ENCODE peak calls at places on chromosomes 4 and X, in nine cellular contexts. One of them, this sample, is unnamed.

GRCh38 chr4:109576462-109576861 is 16.4 kb downstream of the MCUB start:
- DNase-seq in PC-9: no peak
- DNase-seq in heart right ventricle: peak; percentile 17
- DNase-seq in ovary: no peak
- DNase-seq in cardiac muscle cell: peak; percentile 54
- DNase-seq in left lung: no peak
- DNase-seq in keratinocyte: no peak
- DNase-seq in fibroblast of lung: no peak
- DNase-seq in osteoblast: no peak
- DNase-seq in this sample: no peak

GRCh38 chr4:3382251-3382650 is 59.5 kb upstream of the HGFAC start:
- DNase-seq in heart right ventricle: no peak
- DNase-seq in osteoblast: no peak
- DNase-seq in ovary: no peak
- DNase-seq in fibroblast of lung: no peak
- DNase-seq in PC-9: no peak
- DNase-seq in cardiac muscle cell: no peak
- DNase-seq in keratinocyte: no peak
- DNase-seq in left lung: no peak
- DNase-seq in this sample: no peak

GRCh38 chr4:105630670-105631655 is 77.5 kb downstream of the INTS12 start:
- DNase-seq in fibroblast of lung: no peak
- DNase-seq in cardiac muscle cell: no peak
- DNase-seq in osteoblast: no peak
- DNase-seq in ovary: no peak
- DNase-seq in PC-9: no peak
- DNase-seq in left lung: no peak
- DNase-seq in heart right ventricle: no peak
- DNase-seq in keratinocyte: no peak
- DNase-seq in this sample: no peak

GRCh38 chr4:183377491-183377890 is 55.3 kb upstream of the CLDN24 start:
- DNase-seq in ovary: no peak
- DNase-seq in cardiac muscle cell: no peak
- DNase-seq in left lung: no peak
- DNase-seq in osteoblast: no peak
- DNase-seq in keratinocyte: no peak
- DNase-seq in fibroblast of lung: no peak
- DNase-seq in heart right ventricle: no peak
- DNase-seq in PC-9: no peak
- DNase-seq in this sample: no peak

GRCh38 chrX:139770366-139770765 is 62.4 kb upstream of the MCF2 start:
- DNase-seq in cardiac muscle cell: no peak
- DNase-seq in ovary: no peak
- DNase-seq in keratinocyte: no peak
- DNase-seq in left lung: no peak
- DNase-seq in heart right ventricle: no peak
- DNase-seq in osteoblast: no peak
- DNase-seq in PC-9: no peak
- DNase-seq in fibroblast of lung: no peak
- DNase-seq in this sample: no peak

GRCh38 chr4:845233-845835 is 19.4 kb upstream of the CPLX1 start:
- DNase-seq in PC-9: no peak
- DNase-seq in cardiac muscle cell: peak; percentile 66
- DNase-seq in fibroblast of lung: peak; percentile 51
- DNase-seq in osteoblast: peak; percentile 94
- DNase-seq in heart right ventricle: no peak
- DNase-seq in ovary: no peak
- DNase-seq in keratinocyte: no peak
- DNase-seq in left lung: peak; percentile 54
- DNase-seq in this sample: no peak

GRCh38 chr4:176780995-176781738 is 11.6 kb downstream of the VEGFC start:
- DNase-seq in cardiac muscle cell: peak; percentile 36
- DNase-seq in left lung: no peak
- DNase-seq in heart right ventricle: no peak
- DNase-seq in osteoblast: no peak
- DNase-seq in keratinocyte: no peak
- DNase-seq in PC-9: peak; percentile 64
- DNase-seq in ovary: no peak
- DNase-seq in fibroblast of lung: peak; percentile 69
- DNase-seq in this sample: no peak

GRCh38 chr4:19298998-19299397 is 952.7 kb upstream of the SLIT2 start:
- DNase-seq in heart right ventricle: no peak
- DNase-seq in ovary: no peak
- DNase-seq in fibroblast of lung: no peak
- DNase-seq in cardiac muscle cell: peak; percentile 6
- DNase-seq in PC-9: no peak
- DNase-seq in keratinocyte: no peak
- DNase-seq in osteoblast: no peak
- DNase-seq in left lung: no peak
- DNase-seq in this sample: no peak

GRCh38 chrX:106946449-106946848 is 26.2 kb downstream of the CLDN2 start:
- DNase-seq in PC-9: no peak
- DNase-seq in keratinocyte: no peak
- DNase-seq in fibroblast of lung: no peak
- DNase-seq in left lung: no peak
- DNase-seq in cardiac muscle cell: no peak
- DNase-seq in ovary: no peak
- DNase-seq in heart right ventricle: no peak
- DNase-seq in osteoblast: no peak
- DNase-seq in this sample: no peak

GRCh38 chr4:95547708-95548471 is 883 bp downstream of the UNC5C start:
- DNase-seq in left lung: peak; percentile 74
- DNase-seq in fibroblast of lung: no peak
- DNase-seq in PC-9: no peak
- DNase-seq in keratinocyte: no peak
- DNase-seq in osteoblast: peak; percentile 87
- DNase-seq in cardiac muscle cell: peak; percentile 54
- DNase-seq in heart right ventricle: peak; percentile 23
- DNase-seq in ovary: peak; percentile 56
- DNase-seq in this sample: peak; percentile 54

GRCh38 chr4:10186228-10187214 is 69.9 kb upstream of the WDR1 start:
- DNase-seq in ovary: no peak
- DNase-seq in fibroblast of lung: no peak
- DNase-seq in left lung: no peak
- DNase-seq in cardiac muscle cell: no peak
- DNase-seq in heart right ventricle: no peak
- DNase-seq in osteoblast: peak; percentile 45
- DNase-seq in keratinocyte: no peak
- DNase-seq in PC-9: no peak
- DNase-seq in this sample: no peak

GRCh38 chr4:177356921-177357320 is 47.2 kb downstream of the NEIL3 start:
- DNase-seq in left lung: no peak
- DNase-seq in cardiac muscle cell: no peak
- DNase-seq in ovary: no peak
- DNase-seq in PC-9: no peak
- DNase-seq in osteoblast: no peak
- DNase-seq in fibroblast of lung: no peak
- DNase-seq in keratinocyte: no peak
- DNase-seq in heart right ventricle: no peak
- DNase-seq in this sample: no peak

GRCh38 chr4:2257361-2258001 is 4.4 kb downstream of the MXD4 start:
- DNase-seq in ovary: peak; percentile 18
- DNase-seq in keratinocyte: no peak
- DNase-seq in fibroblast of lung: no peak
- DNase-seq in left lung: peak; percentile 61
- DNase-seq in osteoblast: peak; percentile 61
- DNase-seq in heart right ventricle: peak; percentile 6
- DNase-seq in cardiac muscle cell: no peak
- DNase-seq in PC-9: no peak
- DNase-seq in this sample: peak; percentile 49

GRCh38 chr4:3227878-3228675 is 20.9 kb upstream of the MSANTD1 start:
- DNase-seq in fibroblast of lung: peak; percentile 9
- DNase-seq in osteoblast: peak; percentile 86
- DNase-seq in heart right ventricle: peak; percentile 40
- DNase-seq in ovary: no peak
- DNase-seq in cardiac muscle cell: no peak
- DNase-seq in left lung: peak; percentile 59
- DNase-seq in PC-9: no peak
- DNase-seq in keratinocyte: no peak
- DNase-seq in this sample: peak; percentile 40

GRCh38 chrX:65582450-65583082 is 48.0 kb upstream of the LAS1L start:
- DNase-seq in ovary: no peak
- DNase-seq in keratinocyte: no peak
- DNase-seq in left lung: no peak
- DNase-seq in fibroblast of lung: no peak
- DNase-seq in heart right ventricle: no peak
- DNase-seq in cardiac muscle cell: no peak
- DNase-seq in osteoblast: no peak
- DNase-seq in PC-9: no peak
- DNase-seq in this sample: no peak

GRCh38 chr4:3338321-3338838 is 45.6 kb downstream of the RGS12 start:
- DNase-seq in PC-9: no peak
- DNase-seq in fibroblast of lung: no peak
- DNase-seq in osteoblast: no peak
- DNase-seq in ovary: no peak
- DNase-seq in heart right ventricle: no peak
- DNase-seq in cardiac muscle cell: no peak
- DNase-seq in left lung: peak; percentile 72
- DNase-seq in keratinocyte: no peak
- DNase-seq in this sample: no peak

GRCh38 chrX:129957241-129958099 is 25.0 kb upstream of the BCORL1 start:
- DNase-seq in keratinocyte: no peak
- DNase-seq in cardiac muscle cell: peak; percentile 65
- DNase-seq in fibroblast of lung: peak; percentile 44
- DNase-seq in heart right ventricle: peak; percentile 62
- DNase-seq in PC-9: peak; percentile 52
- DNase-seq in left lung: peak; percentile 92
- DNase-seq in ovary: peak; percentile 62
- DNase-seq in osteoblast: peak; percentile 91
- DNase-seq in this sample: peak; percentile 71

GRCh38 chrX:20046270-20046669 is 55.4 kb upstream of the BCLAF3 start:
- DNase-seq in osteoblast: no peak
- DNase-seq in keratinocyte: no peak
- DNase-seq in heart right ventricle: no peak
- DNase-seq in fibroblast of lung: no peak
- DNase-seq in left lung: no peak
- DNase-seq in cardiac muscle cell: no peak
- DNase-seq in ovary: no peak
- DNase-seq in PC-9: no peak
- DNase-seq in this sample: no peak

GRCh38 chr4:184747034-184747830 is 13.3 kb upstream of the CENPU start:
- DNase-seq in heart right ventricle: no peak
- DNase-seq in left lung: peak; percentile 72
- DNase-seq in osteoblast: no peak
- DNase-seq in PC-9: peak; percentile 86
- DNase-seq in keratinocyte: no peak
- DNase-seq in cardiac muscle cell: no peak
- DNase-seq in fibroblast of lung: no peak
- DNase-seq in ovary: no peak
- DNase-seq in this sample: peak; percentile 61

GRCh38 chr4:147954850-147955249 is 223.0 kb downstream of the ARHGAP10 start:
- DNase-seq in PC-9: no peak
- DNase-seq in left lung: no peak
- DNase-seq in cardiac muscle cell: no peak
- DNase-seq in osteoblast: no peak
- DNase-seq in fibroblast of lung: peak; percentile 28
- DNase-seq in ovary: no peak
- DNase-seq in keratinocyte: no peak
- DNase-seq in heart right ventricle: no peak
- DNase-seq in this sample: no peak

DNA sequence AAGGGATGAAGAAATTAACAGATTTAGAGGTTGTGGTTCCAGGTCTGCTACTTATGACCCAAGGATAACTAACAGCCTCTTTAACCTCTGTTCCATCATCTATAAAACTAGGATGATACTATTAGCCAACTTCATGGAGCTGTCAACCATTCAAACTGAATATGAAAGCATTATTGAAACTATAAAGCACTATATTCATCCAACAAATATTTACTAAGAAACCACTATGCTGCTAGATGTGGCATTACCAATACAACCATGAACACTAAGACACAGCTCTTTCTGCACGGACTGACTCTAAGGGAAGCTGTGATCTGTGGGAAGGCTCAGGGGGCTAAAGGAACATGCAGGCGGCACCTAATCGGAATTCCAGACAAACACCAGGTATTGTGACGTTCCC is 66.0 kb downstream of the APBB2 start:
- DNase-seq in fibroblast of lung: no peak
- DNase-seq in PC-9: no peak
- DNase-seq in osteoblast: no peak
- DNase-seq in cardiac muscle cell: no peak
- DNase-seq in heart right ventricle: no peak
- DNase-seq in ovary: no peak
- DNase-seq in left lung: no peak
- DNase-seq in keratinocyte: no peak
- DNase-seq in this sample: no peak
- H3K27ac ChIP-seq in fibroblast of lung: no peak overlapping the region
- H3K27ac ChIP-seq in PC-9: no peak overlapping the region
- H3K27ac ChIP-seq in osteoblast: peak overlapping the region; percentile 74
- H3K27ac ChIP-seq in cardiac muscle cell: no peak overlapping the region
- H3K27ac ChIP-seq in heart right ventricle: no peak overlapping the region
- H3K27ac ChIP-seq in ovary: no peak overlapping the region
- H3K27ac ChIP-seq in left lung: no peak overlapping the region
- H3K27ac ChIP-seq in keratinocyte: no peak overlapping the region
- H3K27ac ChIP-seq in this sample: no peak overlapping the region

GRCh38 chr4:189046642-189047041 is 894.0 kb upstream of the FRG1 start:
- DNase-seq in PC-9: no peak
- DNase-seq in fibroblast of lung: peak; percentile 10
- DNase-seq in ovary: no peak
- DNase-seq in osteoblast: no peak
- DNase-seq in heart right ventricle: no peak
- DNase-seq in keratinocyte: no peak
- DNase-seq in left lung: no peak
- DNase-seq in cardiac muscle cell: no peak
- DNase-seq in this sample: no peak
- H3K4me1 ChIP-seq in PC-9: no peaks in the 10 kb centered on the region
- H3K4me1 ChIP-seq in fibroblast of lung: no peaks in the 10 kb centered on the region
- H3K4me1 ChIP-seq in ovary: peaks cover 3% of the 10 kb centered on the region
- H3K4me1 ChIP-seq in osteoblast: no peaks in the 10 kb centered on the region
- H3K4me1 ChIP-seq in heart right ventricle: peaks cover 4% of the 10 kb centered on the region
- H3K4me1 ChIP-seq in keratinocyte: no peaks in the 10 kb centered on the region
- H3K4me1 ChIP-seq in left lung: no peaks in the 10 kb centered on the region
- H3K4me1 ChIP-seq in cardiac muscle cell: no peaks in the 10 kb centered on the region
- H3K4me1 ChIP-seq in this sample: peaks cover 8% of the 10 kb centered on the region

DNA sequence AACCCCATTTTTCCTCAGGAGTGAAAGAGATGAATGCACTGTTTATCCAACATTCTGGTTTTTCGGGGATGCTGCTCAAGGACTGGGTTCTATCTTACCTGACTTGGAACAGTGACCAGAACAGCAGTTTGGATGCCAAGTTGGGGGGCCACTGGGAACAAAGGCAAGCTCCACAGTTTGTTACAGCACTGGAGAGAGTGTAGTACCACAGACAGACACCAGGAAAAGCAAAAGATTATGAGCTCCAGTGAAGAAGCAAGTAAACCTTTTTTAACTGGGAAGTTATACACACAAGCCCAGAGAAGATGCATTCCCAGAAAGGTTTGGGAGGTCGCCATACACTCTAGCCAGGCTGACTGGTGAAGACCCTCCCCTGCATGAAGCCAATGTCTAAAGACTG is 13.6 kb downstream of the C4orf36 start:
- DNase-seq in keratinocyte: no peak
- DNase-seq in cardiac muscle cell: no peak
- DNase-seq in heart right ventricle: no peak
- DNase-seq in left lung: no peak
- DNase-seq in osteoblast: no peak
- DNase-seq in PC-9: no peak
- DNase-seq in fibroblast of lung: no peak
- DNase-seq in ovary: no peak
- DNase-seq in this sample: no peak
- TF ChIP-seq CTCF in keratinocyte: no peak
- TF ChIP-seq CTCF in cardiac muscle cell: no peak
- TF ChIP-seq CTCF in heart right ventricle: no peak
- TF ChIP-seq CTCF in left lung: no peak
- TF ChIP-seq CTCF in osteoblast: no peak
- TF ChIP-seq CTCF in PC-9: no peak
- TF ChIP-seq CTCF in fibroblast of lung: no peak
- TF ChIP-seq CTCF in ovary: no peak
- TF ChIP-seq CTCF in this sample: no peak

GRCh38 chr4:139144161-139144859 is 32.7 kb downstream of the ELF2 start:
- DNase-seq in cardiac muscle cell: peak; percentile 79
- DNase-seq in PC-9: no peak
- DNase-seq in osteoblast: peak; percentile 19
- DNase-seq in ovary: peak; percentile 25
- DNase-seq in keratinocyte: peak; percentile 30
- DNase-seq in left lung: no peak
- DNase-seq in heart right ventricle: peak; percentile 34
- DNase-seq in fibroblast of lung: peak; percentile 42
- DNase-seq in this sample: peak; percentile 55
- H3K27ac ChIP-seq in cardiac muscle cell: peak overlapping the region; percentile 45
- H3K27ac ChIP-seq in PC-9: no peak overlapping the region
- H3K27ac ChIP-seq in osteoblast: no peak overlapping the region
- H3K27ac ChIP-seq in ovary: no peak overlapping the region
- H3K27ac ChIP-seq in keratinocyte: no peak overlapping the region
- H3K27ac ChIP-seq in left lung: no peak overlapping the region
- H3K27ac ChIP-seq in heart right ventricle: no peak overlapping the region
- H3K27ac ChIP-seq in fibroblast of lung: no peak overlapping the region
- H3K27ac ChIP-seq in this sample: peak overlapping the region; percentile 69

This sample was measured in psoas muscle.